ENCODE peak calls at places on chromosome 6, in six cellular contexts. W, M, D, N, I and X are unnamed samples.
A peak's percentile ranks its signal among the peaks of the same experiment; 100 is the strongest.

GRCh38 chr6:165716886-165717285 is 53.8 kb upstream of the PDE10A start:
- DNase-seq in I (peak; percentile 43), W (no peak), N (no peak), D (no peak), M (no peak), X (no peak)

GRCh38 chr6:163327936-163328335 is 86.6 kb upstream of the QKI start:
- DNase-seq in N (no peak), I (peak; percentile 36), W (no peak), D (no peak), M (no peak), X (no peak)

GRCh38 chr6:47292944-47293343 is 16.8 kb downstream of the TNFRSF21 start:
- DNase-seq in W (no peak), N (no peak), D (no peak), I (peak; percentile 48), M (peak; percentile 15), X (no peak)

GRCh38 chr6:142637624-142638023 is 307.4 kb downstream of the HIVEP2 start:
- DNase-seq in N (no peak), M (no peak), D (no peak), W (no peak), I (no peak), X (no peak)

GRCh38 chr6:139942333-139942732 is 567.9 kb upstream of the CITED2 start:
- DNase-seq in M (peak; percentile 34), D (no peak), I (no peak), W (no peak), N (no peak), X (no peak)

GRCh38 chr6:100220543-100220942 is 226.5 kb upstream of the MCHR2 start:
- DNase-seq in M (no peak), D (no peak), N (no peak), W (no peak), I (no peak), X (no peak)

GRCh38 chr6:89950879-89951391 is 56.7 kb downstream of the GJA10 start:
- DNase-seq in W (no peak), N (no peak), D (peak; percentile 42), M (peak; percentile 75), I (peak; percentile 62), X (no peak)

GRCh38 chr6:133814797-133815196 is 74.1 kb upstream of the TCF21 start:
- DNase-seq in M (peak; percentile 78), N (no peak), D (no peak), W (no peak), I (peak; percentile 72), X (peak; percentile 44)

GRCh38 chr6:104940881-104941693 is 15.8 kb upstream of the LIN28B start:
- DNase-seq in I (peak; percentile 50), M (peak; percentile 53), W (peak; percentile 89), D (peak; percentile 83), N (peak; percentile 45), X (no peak)

GRCh38 chr6:129621252-129621651 is 88.7 kb downstream of the ARHGAP18 start:
- DNase-seq in W (peak; percentile 26), N (no peak), M (no peak), D (no peak), I (peak; percentile 30), X (no peak)
- TF ChIP-seq CTCF in W (peak; percentile 30), N (peak; percentile 34), M (peak; percentile 37), D (no peak), I (peak; percentile 64), X (peak; percentile 76)

GRCh38 chr6:31597006-31597405 is 4.2 kb upstream of the NCR3 start:
- DNase-seq in M (peak; percentile 49), N (no peak), I (peak; percentile 58), D (no peak), W (no peak), X (peak; percentile 40)
- TF ChIP-seq CTCF in M (peak; percentile 30), N (peak; percentile 44), I (peak; percentile 59), D (peak; percentile 25), W (no peak), X (peak; percentile 77)

GRCh38 chr6:33787954-33788693 is 806 bp downstream of the LEMD2 start:
- DNase-seq in D (peak; percentile 64), N (peak; percentile 85), I (peak; percentile 92), W (peak; percentile 65), M (peak; percentile 88), X (peak; percentile 74)

GRCh38 chr6:33790306-33790855 is 1.5 kb upstream of the LEMD2 start:
- DNase-seq in N (no peak), D (no peak), I (no peak), W (no peak), M (no peak), X (no peak)

GRCh38 chr6:33789550-33789895 is 593 bp upstream of the LEMD2 start:
- DNase-seq in I (no peak), N (no peak), D (no peak), W (no peak), M (no peak), X (no peak)

GRCh38 chr6:33787336-33787953 is 1.5 kb downstream of the LEMD2 start:
- DNase-seq in I (no peak), D (no peak), M (peak; percentile 36), W (no peak), N (no peak), X (peak; percentile 48)

DNA sequence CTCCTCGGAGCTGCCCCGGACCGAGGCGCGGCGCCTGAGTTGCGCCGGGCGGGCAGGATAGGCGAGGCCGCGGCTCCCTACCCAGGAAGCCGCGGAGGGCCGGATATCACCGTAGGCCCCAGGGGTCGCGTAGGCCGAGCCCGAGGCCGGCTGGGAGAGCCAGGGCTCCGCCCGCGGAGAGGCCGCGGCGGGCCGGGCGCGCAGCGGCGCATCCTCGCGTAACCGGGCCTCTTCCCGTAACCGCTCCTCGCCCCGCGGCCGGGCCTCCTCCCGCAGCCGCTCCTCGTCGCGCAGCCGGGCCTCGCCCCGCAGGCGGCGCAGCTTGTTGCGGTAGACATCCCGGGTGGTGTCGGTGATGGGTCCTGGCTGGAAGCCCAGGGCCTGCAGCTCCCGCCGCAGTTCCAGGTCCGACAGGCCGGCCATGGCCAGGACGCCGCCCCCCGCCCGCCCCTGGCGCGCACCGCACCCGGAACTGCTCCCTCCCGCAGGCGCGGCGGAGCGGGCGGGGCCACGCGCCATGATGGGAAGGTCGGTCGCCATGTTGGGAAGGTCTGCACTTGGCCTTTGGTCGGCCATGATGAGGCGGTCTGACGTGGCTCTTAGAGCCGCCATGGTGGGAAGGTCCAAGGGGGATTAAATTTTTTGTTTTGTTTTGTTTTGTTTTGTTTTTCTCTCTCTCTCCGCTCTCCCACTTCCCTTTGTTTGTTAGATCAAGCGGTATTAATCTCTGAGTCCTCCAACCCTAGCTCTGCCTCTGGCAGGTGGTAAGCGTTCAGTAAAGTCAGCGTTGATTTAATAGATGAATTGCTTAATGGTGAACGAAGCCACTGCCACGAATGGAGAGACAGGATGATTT is at the start of gene LEMD2:
- DNase-seq in I (peak; percentile 97), N (peak; percentile 94), W (peak; percentile 91), M (peak; percentile 97), D (peak; percentile 92), X (peak; percentile 91)
- TF ChIP-seq CTCF in I (no peak), N (no peak), W (no peak), M (no peak), D (no peak), X (peak; percentile 29)

GRCh38 chr6:3525915-3526314 is 69.1 kb upstream of the SLC22A23 start:
- DNase-seq in M (no peak), W (no peak), I (no peak), N (no peak), D (no peak), X (no peak)

GRCh38 chr6:3523288-3523670 is 66.4 kb upstream of the SLC22A23 start:
- DNase-seq in D (no peak), I (no peak), N (no peak), M (no peak), W (no peak), X (no peak)

GRCh38 chr6:3524461-3524860 is 67.6 kb upstream of the SLC22A23 start:
- DNase-seq in I (no peak), N (no peak), M (no peak), W (no peak), D (no peak), X (no peak)

GRCh38 chr6:3522561-3523287 is 65.9 kb upstream of the SLC22A23 start:
- DNase-seq in D (no peak), M (peak; percentile 21), N (no peak), W (no peak), I (peak; percentile 46), X (peak; percentile 65)

DNA sequence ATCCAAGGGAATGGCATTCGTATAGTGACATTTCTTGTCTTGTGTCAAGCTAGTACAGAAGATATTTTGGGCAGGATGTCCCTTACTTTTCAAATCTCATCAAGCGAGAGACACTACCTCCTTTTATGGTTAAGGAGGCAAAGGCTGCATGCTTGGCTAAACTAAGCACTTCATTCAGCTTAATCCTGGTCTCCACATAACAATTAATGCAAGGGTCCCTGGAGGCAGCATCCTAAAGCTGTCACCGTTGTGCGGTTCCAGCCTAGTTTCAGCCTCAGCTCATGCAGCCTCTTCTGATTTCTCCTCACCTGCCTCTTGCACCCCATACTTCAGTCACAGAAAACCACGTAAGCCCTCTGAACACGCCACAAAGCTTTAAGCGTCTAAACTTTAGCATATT is 67.1 kb upstream of the SLC22A23 start:
- DNase-seq in N (no peak), M (no peak), D (no peak), I (no peak), W (no peak), X (no peak)
- TF ChIP-seq CTCF in N (no peak), M (no peak), D (no peak), I (no peak), W (no peak), X (no peak)

DNA sequence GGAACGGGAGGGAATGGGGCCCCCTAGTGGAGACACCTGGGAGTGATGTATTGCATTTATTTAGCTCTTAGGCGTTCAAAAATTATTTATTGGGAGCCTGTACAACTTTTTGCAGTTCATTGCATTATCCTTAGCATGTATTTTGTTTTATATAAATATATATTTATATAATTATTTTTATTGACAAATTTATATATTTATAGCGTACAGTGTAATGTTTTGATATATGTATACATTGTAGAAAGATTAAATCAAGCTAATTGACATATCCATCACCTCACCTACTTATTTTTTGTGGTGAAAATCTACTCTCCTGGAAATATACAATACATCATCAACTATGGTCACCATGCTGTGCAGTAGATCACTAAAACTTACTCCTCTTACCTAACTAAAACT is 975 bp downstream of the SIRT5 start:
- DNase-seq in M (no peak), W (no peak), D (no peak), I (no peak), N (no peak), X (no peak)
- TF ChIP-seq CTCF in M (no peak), W (no peak), D (peak; percentile 80), I (peak; percentile 84), N (peak; percentile 77), X (peak; percentile 95)